ENCODE peak calls at places on chromosome 3, in ten cellular contexts. U is stimulated activated naive CD8-positive, alpha-beta T cell treated with anti-CD3 and anti-CD28 coated beads, Interleukin-15, amount 100 ng/mL, for 72 hours; K is stimulated activated CD4-positive, alpha-beta T cell treated with anti-CD3 and anti-CD28 coated beads, Interleukin-15, amount 100 ng/mL, for 24 hours; A is fibroblast of pulmonary artery; B is Peyer's patch; H is neural progenitor cell; J is GM06990; Z is natural killer cell treated with Interleukin-12 subunit alpha and Interleukin-12 subunit beta and Interleukin-15 and Interleukin-18, amount 100 ng/mL, for 72 hours; W is Kasumi-1; M is foreskin melanocyte. T is an unnamed sample.

GRCh38 chr3:157086053-157086761 is 73.7 kb downstream of the CCNL1 start:
- DNase-seq in B (no peak), W (no peak), U (no peak), H (no peak), J (no peak), Z (no peak), A (no peak), K (no peak), M (no peak), T (no peak)

GRCh38 chr3:25563601-25564000 is 101.1 kb downstream of the TOP2B start:
- DNase-seq in J (no peak), A (no peak), H (no peak), B (no peak), U (no peak), M (no peak), W (no peak), K (no peak), Z (no peak), T (no peak)

GRCh38 chr3:12663311-12663935 is 494 bp downstream of the RAF1 start:
- DNase-seq in H (no peak), Z (no peak), M (peak), U (peak), W (no peak), A (peak), J (no peak), K (peak), B (no peak), T (no peak)

GRCh38 chr3:194237110-194237509 is 101.2 kb downstream of the HES1 start:
- DNase-seq in B (no peak), U (no peak), K (no peak), W (no peak), M (no peak), A (no peak), J (no peak), H (no peak), Z (no peak), T (no peak)

GRCh38 chr3:145798691-145799550 is 362.1 kb downstream of the PLOD2 start:
- DNase-seq in K (no peak), H (peak), A (no peak), W (no peak), J (no peak), U (no peak), M (peak), Z (no peak), B (no peak), T (no peak)

GRCh38 chr3:40911264-40911663 is 288.0 kb upstream of the CTNNB1 start:
- DNase-seq in Z (no peak), J (no peak), B (no peak), H (no peak), A (peak), K (no peak), M (no peak), U (no peak), W (no peak), T (no peak)

GRCh38 chr3:89859738-89860137 is 752.3 kb downstream of the EPHA3 start:
- DNase-seq in W (no peak), M (no peak), U (no peak), Z (no peak), K (no peak), A (no peak), J (no peak), H (no peak), B (no peak), T (no peak)

GRCh38 chr3:125679258-125679657 is 84.0 kb upstream of the OSBPL11 start:
- DNase-seq in B (no peak), H (no peak), K (no peak), W (no peak), A (no peak), J (no peak), U (no peak), Z (no peak), M (no peak), T (no peak)

GRCh38 chr3:171797873-171798272 is 12.4 kb downstream of the PLD1 start:
- DNase-seq in W (no peak), M (no peak), H (no peak), K (no peak), A (no peak), J (no peak), B (no peak), Z (no peak), U (no peak), T (no peak)

GRCh38 chr3:170233532-170233931 is 11.3 kb downstream of the PRKCI start:
- DNase-seq in U (no peak), A (peak), K (no peak), W (no peak), B (no peak), H (no peak), J (no peak), M (peak), Z (no peak), T (no peak)

GRCh38 chr3:50290116-50290745 is 2.0 kb downstream of the IFRD2 start:
- DNase-seq in J (peak), Z (no peak), A (no peak), K (no peak), M (no peak), B (peak), W (no peak), U (no peak), H (no peak), T (no peak)

GRCh38 chr3:69425249-69425648 is 39.4 kb upstream of the FRMD4B start:
- DNase-seq in J (no peak), K (peak), M (no peak), H (peak), Z (no peak), W (peak), U (peak), B (no peak), A (peak), T (no peak)

GRCh38 chr3:37808656-37809055 is 53.0 kb upstream of the CTDSPL start:
- DNase-seq in W (no peak), M (no peak), Z (no peak), A (no peak), U (no peak), J (no peak), K (no peak), B (no peak), H (no peak), T (no peak)

GRCh38 chr3:39144095-39144747 is 9.2 kb downstream of the CSRNP1 start:
- DNase-seq in A (no peak), Z (no peak), W (no peak), H (no peak), M (no peak), B (peak), U (no peak), K (no peak), J (no peak), T (no peak)

GRCh38 chr3:179526482-179526881 is 36.2 kb upstream of the ACTL6A start:
- DNase-seq in W (no peak), M (no peak), Z (no peak), B (no peak), J (no peak), U (no peak), A (peak), H (no peak), K (no peak), T (no peak)

GRCh38 chr3:58049143-58049785 is 41.0 kb downstream of the FLNB start:
- DNase-seq in M (no peak), U (no peak), K (no peak), B (peak), A (peak), W (no peak), J (no peak), H (peak), Z (no peak), T (no peak)

GRCh38 chr3:118128886-118129285 is 905.8 kb downstream of the IGSF11 start:
- DNase-seq in J (no peak), Z (no peak), U (no peak), M (no peak), B (no peak), A (no peak), K (no peak), W (no peak), H (no peak), T (no peak)

GRCh38 chr3:49339593-49339946 is 283 bp downstream of the USP4 start:
- DNase-seq in W (peak), K (peak), M (no peak), U (no peak), A (no peak), H (peak), J (no peak), Z (no peak), B (no peak), T (peak)

GRCh38 chr3:12758025-12758830 is 831 bp downstream of the TMEM40 start:
- DNase-seq in J (no peak), M (no peak), B (no peak), K (no peak), W (no peak), A (peak), U (no peak), Z (no peak), H (no peak), T (peak)

GRCh38 chr3:71152892-71153265 is 430.6 kb downstream of the FOXP1 start:
- DNase-seq in A (no peak), M (no peak), W (no peak), U (no peak), H (no peak), J (no peak), Z (no peak), B (peak), K (no peak), T (no peak)

GRCh38 chr3:12750223-12750622 is 8.8 kb downstream of the TMEM40 start:
- DNase-seq in M (no peak), H (no peak), W (no peak), Z (no peak), B (no peak), J (no peak), K (no peak), A (peak), U (no peak), T (no peak)

GRCh38 chr3:40208251-40208650 is 101.3 kb upstream of the EIF1B start:
- DNase-seq in K (no peak), J (no peak), Z (no peak), W (no peak), B (no peak), H (no peak), A (no peak), M (no peak), U (no peak), T (no peak)

GRCh38 chr3:158771982-158772381 is 29.9 kb upstream of the MFSD1 start:
- DNase-seq in A (no peak), B (no peak), U (no peak), H (no peak), M (no peak), K (no peak), J (no peak), W (no peak), Z (no peak), T (no peak)

GRCh38 chr3:20669675-20670074 is 483.7 kb upstream of the SGO1 start:
- DNase-seq in U (no peak), W (no peak), M (no peak), K (no peak), J (no peak), A (no peak), H (no peak), B (no peak), Z (no peak), T (no peak)

GRCh38 chr3:46293035-46293724 is 50.9 kb downstream of the CCR3 start:
- DNase-seq in H (peak), J (no peak), Z (no peak), B (no peak), U (no peak), M (no peak), K (no peak), A (no peak), W (peak), T (no peak)

GRCh38 chr3:175432338-175433025 is 573.3 kb downstream of the NAALADL2 start:
- DNase-seq in W (no peak), K (no peak), H (no peak), J (no peak), A (peak), U (no peak), Z (no peak), M (no peak), B (no peak), T (no peak)